ENCODE peak calls at places on chromosomes 3 and 15, in seven cellular contexts. L, B, M, F, Y, C and A are unnamed samples.

GRCh38 chr3:188280627-188281026 is 126.7 kb downstream of the LPP start:
- DNase-seq in L (no peak), B (no peak), M (no peak), F (no peak), Y (no peak), C (no peak), A (no peak)

GRCh38 chr15:99404454-99404853 is 153.2 kb downstream of the LRRC28 start:
- DNase-seq in L (no peak), B (no peak), M (no peak), F (no peak), Y (no peak), C (no peak), A (no peak)

GRCh38 chr3:33578325-33579180 is 138.3 kb upstream of the UBP1 start:
- DNase-seq in L (peak; percentile 3), B (no peak), M (peak; percentile 51), F (peak; percentile 42), Y (no peak), C (no peak), A (no peak)

GRCh38 chr3:197186887-197187588 is 111.4 kb downstream of the DLG1 start:
- DNase-seq in L (peak; percentile 20), B (no peak), M (peak; percentile 61), F (peak; percentile 67), Y (no peak), C (no peak), A (peak; percentile 75)

GRCh38 chr15:24823473-24823872 is 131.3 kb upstream of the SNRPN start:
- DNase-seq in L (no peak), B (no peak), M (no peak), F (no peak), Y (peak; percentile 74), C (peak; percentile 79), A (peak; percentile 5)

GRCh38 chr15:67098768-67099282 is 33.4 kb downstream of the SMAD3 start:
- DNase-seq in L (no peak), B (no peak), M (no peak), F (peak; percentile 24), Y (no peak), C (no peak), A (no peak)

GRCh38 chr3:86990734-86991481 is at the start of gene VGLL3:
- DNase-seq in L (peak; percentile 95), B (no peak), M (peak; percentile 97), F (peak; percentile 89), Y (peak; percentile 84), C (peak; percentile 75), A (peak; percentile 22)

GRCh38 chr3:71066849-71067261 is 516.7 kb downstream of the FOXP1 start:
- DNase-seq in L (peak; percentile 40), B (no peak), M (peak; percentile 74), F (peak; percentile 72), Y (no peak), C (peak; percentile 23), A (no peak)

GRCh38 chr3:176120507-176120906 is 1076.8 kb downstream of the TBL1XR1 start:
- DNase-seq in L (no peak), B (no peak), M (no peak), F (no peak), Y (no peak), C (no peak), A (no peak)

GRCh38 chr15:30990451-30991300 is 752 bp downstream of the MTMR10 start:
- DNase-seq in L (no peak), B (no peak), M (peak; percentile 43), F (peak; percentile 34), Y (no peak), C (no peak), A (peak; percentile 39)

GRCh38 chr15:64274541-64274940 is 81.4 kb downstream of the CSNK1G1 start:
- DNase-seq in L (no peak), B (no peak), M (no peak), F (no peak), Y (no peak), C (no peak), A (peak; percentile 26)

GRCh38 chr15:42070276-42070965 is 23.9 kb downstream of the PLA2G4D start:
- DNase-seq in L (no peak), B (no peak), M (no peak), F (no peak), Y (no peak), C (no peak), A (no peak)

GRCh38 chr15:68868296-68868695 is 47.6 kb upstream of the ANP32A start:
- DNase-seq in L (no peak), B (no peak), M (no peak), F (no peak), Y (no peak), C (no peak), A (peak; percentile 46)

GRCh38 chr3:140438736-140439505 is 238.9 kb upstream of the TRIM42 start:
- DNase-seq in L (no peak), B (no peak), M (no peak), F (no peak), Y (no peak), C (no peak), A (no peak)

GRCh38 chr3:196096382-196096953 is 14.6 kb upstream of the TFRC start:
- DNase-seq in L (no peak), B (no peak), M (no peak), F (no peak), Y (peak; percentile 70), C (peak; percentile 68), A (no peak)

GRCh38 chr3:173650596-173650995 is 253.1 kb downstream of the NLGN1 start:
- DNase-seq in L (no peak), B (no peak), M (no peak), F (no peak), Y (no peak), C (no peak), A (no peak)

GRCh38 chr15:47439146-47439869 is 278.0 kb upstream of the SEMA6D start:
- DNase-seq in L (peak; percentile 37), B (no peak), M (peak; percentile 39), F (no peak), Y (no peak), C (no peak), A (no peak)

GRCh38 chr3:120393761-120394160 is 44.6 kb upstream of the LRRC58 start:
- DNase-seq in L (no peak), B (no peak), M (no peak), F (no peak), Y (no peak), C (no peak), A (no peak)